ENCODE peak calls at places on chromosomes 2 and 18, in six cellular contexts. W, L, F, T, H and Q are unnamed samples.

GRCh38 chr18:55663891-55664290 is 75.9 kb upstream of the TCF4 start:
- DNase-seq in W (no peak), L (no peak), F (no peak), T (no peak), H (no peak), Q (no peak)

GRCh38 chr2:197784956-197785941 is at the start of gene BOLL:
- DNase-seq in W (no peak), L (no peak), F (no peak), T (no peak), H (no peak), Q (no peak)

GRCh38 chr2:39506215-39506614 is 69.1 kb upstream of the MAP4K3 start:
- DNase-seq in W (no peak), L (no peak), F (no peak), T (no peak), H (no peak), Q (no peak)

GRCh38 chr2:235807347-235807746 is 313.5 kb downstream of the AGAP1 start:
- DNase-seq in W (no peak), L (no peak), F (no peak), T (no peak), H (no peak), Q (no peak)

GRCh38 chr2:99780276-99780675 is 290.5 kb upstream of the REV1 start:
- DNase-seq in W (no peak), L (no peak), F (no peak), T (no peak), H (no peak), Q (no peak)

GRCh38 chr2:127530245-127531132 is 4.2 kb upstream of the IWS1 start:
- DNase-seq in W (no peak), L (no peak), F (no peak), T (no peak), H (no peak), Q (no peak)

GRCh38 chr2:215186021-215186420 is 47.6 kb upstream of the ABCA12 start:
- DNase-seq in W (no peak), L (no peak), F (no peak), T (no peak), H (no peak), Q (no peak)

GRCh38 chr18:23069481-23069880 is 65.8 kb upstream of the CABLES1 start:
- DNase-seq in W (no peak), L (no peak), F (no peak), T (no peak), H (peak; percentile 29), Q (no peak)

GRCh38 chr2:119212139-119212800 is 11.4 kb upstream of the STEAP3 start:
- DNase-seq in W (no peak), L (no peak), F (no peak), T (no peak), H (no peak), Q (no peak)

GRCh38 chr18:31609886-31610646 is 18.4 kb downstream of the TTR start:
- DNase-seq in W (no peak), L (no peak), F (no peak), T (no peak), H (no peak), Q (no peak)

GRCh38 chr18:43876286-43877082 is 599.2 kb upstream of the SYT4 start:
- DNase-seq in W (no peak), L (no peak), F (no peak), T (no peak), H (no peak), Q (no peak)

GRCh38 chr18:21330122-21330701 is 88.2 kb downstream of the GREB1L start:
- DNase-seq in W (peak; percentile 11), L (peak; percentile 17), F (no peak), T (peak; percentile 22), H (no peak), Q (no peak)

GRCh38 chr2:126317797-126318431 is 338.0 kb upstream of the GYPC start:
- DNase-seq in W (no peak), L (no peak), F (no peak), T (no peak), H (no peak), Q (no peak)

GRCh38 chr2:233023761-233024410 is 8.6 kb upstream of the NEU2 start:
- DNase-seq in W (no peak), L (no peak), F (no peak), T (no peak), H (no peak), Q (no peak)

GRCh38 chr2:151192681-151193080 is 69.0 kb downstream of the RBM43 start:
- DNase-seq in W (no peak), L (no peak), F (no peak), T (no peak), H (no peak), Q (no peak)

GRCh38 chr18:63182861-63183260 is 136.7 kb downstream of the BCL2 start:
- DNase-seq in W (no peak), L (no peak), F (no peak), T (no peak), H (peak; percentile 40), Q (no peak)

GRCh38 chr2:240568678-240569522 is 616 bp downstream of the RNPEPL1 start:
- DNase-seq in W (peak; percentile 67), L (peak; percentile 78), F (peak; percentile 78), T (peak; percentile 59), H (peak; percentile 59), Q (peak; percentile 80)

GRCh38 chr2:109128466-109129355 is at the start of gene SH3RF3:
- DNase-seq in W (peak; percentile 51), L (peak; percentile 68), F (peak; percentile 28), T (peak; percentile 75), H (no peak), Q (peak; percentile 57)

GRCh38 chr2:116435648-116436047 is 1378.8 kb upstream of the DDX18 start:
- DNase-seq in W (no peak), L (no peak), F (no peak), T (no peak), H (no peak), Q (no peak)

GRCh38 chr2:29000481-29000880 is 19.4 kb downstream of the TOGARAM2 start:
- DNase-seq in W (no peak), L (peak; percentile 42), F (no peak), T (peak; percentile 46), H (peak; percentile 72), Q (peak; percentile 79)

GRCh38 chr18:27413495-27414401 is 228.6 kb upstream of the CHST9 start:
- DNase-seq in W (no peak), L (no peak), F (no peak), T (no peak), H (no peak), Q (no peak)

GRCh38 chr2:64939332-64939917 is 49.8 kb upstream of the SLC1A4 start:
- DNase-seq in W (no peak), L (no peak), F (no peak), T (no peak), H (peak; percentile 60), Q (peak; percentile 71)

GRCh38 chr2:160606336-160606735 is 112.7 kb upstream of the RBMS1 start:
- DNase-seq in W (no peak), L (no peak), F (no peak), T (no peak), H (no peak), Q (no peak)

GRCh38 chr2:69385443-69386151 is 1.4 kb downstream of the GFPT1 start:
- DNase-seq in W (no peak), L (no peak), F (no peak), T (no peak), H (no peak), Q (no peak)

GRCh38 chr2:191748050-191748449 is 70.1 kb downstream of the NABP1 start:
- DNase-seq in W (no peak), L (no peak), F (no peak), T (no peak), H (no peak), Q (no peak)

GRCh38 chr2:128786800-128787478 is 468.3 kb upstream of the HS6ST1 start:
- DNase-seq in W (no peak), L (no peak), F (no peak), T (no peak), H (no peak), Q (no peak)

GRCh38 chr2:182943339-182943738 is 76.9 kb upstream of the FRZB start:
- DNase-seq in W (no peak), L (no peak), F (no peak), T (no peak), H (no peak), Q (no peak)

GRCh38 chr2:65999103-65999502 is 435.8 kb upstream of the MEIS1 start:
- DNase-seq in W (no peak), L (no peak), F (no peak), T (no peak), H (no peak), Q (no peak)

GRCh38 chr18:9466911-9467310 is 8.4 kb upstream of the RALBP1 start:
- DNase-seq in W (no peak), L (no peak), F (no peak), T (no peak), H (no peak), Q (no peak)

DNA sequence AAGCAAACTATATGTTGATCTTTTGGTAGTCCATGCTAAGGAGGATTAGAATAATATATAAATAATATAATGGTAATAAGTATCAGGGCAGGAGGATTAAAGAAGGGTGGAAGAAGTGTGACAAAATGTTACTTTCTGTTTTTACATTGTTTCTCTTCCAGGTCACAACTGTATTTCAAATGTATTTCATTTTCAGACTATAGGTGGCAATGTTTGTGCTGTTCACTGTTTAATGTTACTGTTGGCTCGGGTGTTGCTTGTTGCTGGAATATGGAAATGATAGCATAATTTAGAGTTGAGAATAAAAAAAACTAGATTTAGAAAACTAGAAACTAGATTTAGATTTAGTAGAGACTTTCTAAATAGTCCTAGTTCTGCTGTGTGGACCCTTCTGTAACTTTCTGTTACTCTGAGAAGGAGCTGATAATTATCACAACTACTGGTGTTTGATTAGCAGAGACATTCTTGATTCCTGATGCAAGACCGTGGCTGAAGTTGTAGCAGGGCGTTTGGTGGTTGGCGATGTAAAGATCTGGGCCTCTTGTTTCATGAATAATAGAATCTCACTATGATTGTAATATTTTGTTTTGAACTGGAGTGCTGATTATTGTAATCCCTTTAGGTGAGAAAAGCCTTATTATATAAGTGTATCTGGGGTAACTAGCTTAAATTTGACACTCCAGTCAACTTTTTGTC is 7.9 kb downstream of the NEDD4L start:
- DNase-seq in W (no peak), L (no peak), F (no peak), T (no peak), H (no peak), Q (peak; percentile 49)
- TF ChIP-seq CTCF in W (peak; percentile 49), L (peak; percentile 37), F (no peak), T (peak; percentile 24), H (peak; percentile 75), Q (peak; percentile 16)

GRCh38 chr2:31138037-31138962 is at the start of gene GALNT14:
- DNase-seq in W (peak; percentile 75), L (peak; percentile 44), F (peak; percentile 44), T (peak; percentile 34), H (peak; percentile 51), Q (peak; percentile 77)
- TF ChIP-seq CTCF in W (peak; percentile 42), L (peak; percentile 59), F (peak; percentile 26), T (peak; percentile 11), H (peak; percentile 67), Q (no peak)

DNA sequence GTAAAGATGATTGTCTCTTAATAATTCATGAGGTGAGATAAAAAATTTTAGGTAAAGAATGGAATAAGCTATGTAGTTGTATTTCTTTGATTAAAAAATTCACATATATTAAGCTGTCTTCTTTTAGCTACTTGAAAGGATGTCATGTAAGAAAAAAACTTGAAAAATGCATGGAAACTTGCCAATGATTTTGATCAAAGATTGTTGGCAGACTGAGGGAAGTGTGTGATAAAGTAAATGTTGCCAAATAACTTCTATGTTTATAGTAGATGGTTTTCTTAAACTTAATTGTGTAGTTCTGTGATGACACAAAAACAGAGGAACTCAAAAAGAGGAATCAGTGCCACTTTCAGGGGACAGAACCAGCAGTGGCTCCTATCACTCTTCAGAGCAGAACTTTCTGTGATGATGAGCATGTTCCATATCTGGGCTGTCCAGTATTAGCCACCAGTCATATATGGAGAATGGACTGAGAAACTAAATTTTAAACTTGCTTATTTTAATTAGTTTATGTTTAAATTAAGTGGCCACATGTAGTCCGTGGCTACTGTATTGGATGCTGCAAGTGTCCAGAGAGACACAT is 51.9 kb upstream of the SLC38A11 start:
- DNase-seq in W (no peak), L (no peak), F (no peak), T (no peak), H (no peak), Q (no peak)
- TF ChIP-seq CTCF in W (no peak), L (no peak), F (no peak), T (no peak), H (no peak), Q (no peak)

GRCh38 chr2:181178823-181179412 is 198.5 kb downstream of the UBE2E3 start:
- DNase-seq in W (peak; percentile 24), L (no peak), F (no peak), T (no peak), H (peak; percentile 47), Q (no peak)
- TF ChIP-seq CTCF in W (peak; percentile 44), L (peak; percentile 30), F (no peak), T (no peak), H (peak; percentile 36), Q (peak; percentile 29)